ENCODE peak calls at places on chromosomes 3 and 15, in seven cellular contexts. One of them, this sample, is unnamed.

GRCh38 chr3:151863611-151864010 is 9.8 kb upstream of the SUCNR1 start:
- DNase-seq in endodermal cell: no peak
- DNase-seq in OCI-LY7: no peak
- DNase-seq in fibroblast of mammary gland: peak; percentile 32
- DNase-seq in brain microvascular endothelial cell: peak; percentile 51
- DNase-seq in CD8-positive, alpha-beta T cell: no peak
- DNase-seq in Peyer's patch: no peak
- DNase-seq in this sample: no peak

GRCh38 chr3:2765002-2765579 is 345.1 kb downstream of the IL5RA start:
- DNase-seq in endodermal cell: peak; percentile 63
- DNase-seq in OCI-LY7: no peak
- DNase-seq in fibroblast of mammary gland: no peak
- DNase-seq in brain microvascular endothelial cell: no peak
- DNase-seq in CD8-positive, alpha-beta T cell: no peak
- DNase-seq in Peyer's patch: no peak
- DNase-seq in this sample: peak; percentile 8

GRCh38 chr15:40555876-40556275 is 9.0 kb downstream of the CCDC32 start:
- DNase-seq in endodermal cell: no peak
- DNase-seq in OCI-LY7: no peak
- DNase-seq in fibroblast of mammary gland: no peak
- DNase-seq in brain microvascular endothelial cell: no peak
- DNase-seq in CD8-positive, alpha-beta T cell: no peak
- DNase-seq in Peyer's patch: no peak
- DNase-seq in this sample: no peak

GRCh38 chr3:151282921-151283320 is 4.6 kb upstream of the P2RY14 start:
- DNase-seq in endodermal cell: no peak
- DNase-seq in OCI-LY7: peak; percentile 60
- DNase-seq in fibroblast of mammary gland: peak; percentile 74
- DNase-seq in brain microvascular endothelial cell: peak; percentile 51
- DNase-seq in CD8-positive, alpha-beta T cell: no peak
- DNase-seq in Peyer's patch: no peak
- DNase-seq in this sample: peak; percentile 25

GRCh38 chr3:72265250-72265649 is 480.3 kb upstream of the PROK2 start:
- DNase-seq in endodermal cell: no peak
- DNase-seq in OCI-LY7: peak; percentile 41
- DNase-seq in fibroblast of mammary gland: peak; percentile 66
- DNase-seq in brain microvascular endothelial cell: no peak
- DNase-seq in CD8-positive, alpha-beta T cell: no peak
- DNase-seq in Peyer's patch: no peak
- DNase-seq in this sample: no peak

GRCh38 chr3:38599886-38600285 is 49.6 kb downstream of the SCN5A start:
- DNase-seq in endodermal cell: peak; percentile 14
- DNase-seq in OCI-LY7: no peak
- DNase-seq in fibroblast of mammary gland: no peak
- DNase-seq in brain microvascular endothelial cell: no peak
- DNase-seq in CD8-positive, alpha-beta T cell: no peak
- DNase-seq in Peyer's patch: no peak
- DNase-seq in this sample: no peak

GRCh38 chr3:137764001-137764433 is at the start of gene SOX14:
- DNase-seq in endodermal cell: peak; percentile 98
- DNase-seq in OCI-LY7: no peak
- DNase-seq in fibroblast of mammary gland: no peak
- DNase-seq in brain microvascular endothelial cell: no peak
- DNase-seq in CD8-positive, alpha-beta T cell: no peak
- DNase-seq in Peyer's patch: no peak
- DNase-seq in this sample: no peak

GRCh38 chr3:52053307-52054304 is 2.8 kb downstream of the DUSP7 start:
- DNase-seq in endodermal cell: peak; percentile 61
- DNase-seq in OCI-LY7: peak; percentile 44
- DNase-seq in fibroblast of mammary gland: peak; percentile 60
- DNase-seq in brain microvascular endothelial cell: no peak
- DNase-seq in CD8-positive, alpha-beta T cell: peak; percentile 43
- DNase-seq in Peyer's patch: no peak
- DNase-seq in this sample: no peak

GRCh38 chr15:31098953-31099740 is 2.4 kb downstream of the TRPM1 start:
- DNase-seq in endodermal cell: no peak
- DNase-seq in OCI-LY7: no peak
- DNase-seq in fibroblast of mammary gland: no peak
- DNase-seq in brain microvascular endothelial cell: no peak
- DNase-seq in CD8-positive, alpha-beta T cell: no peak
- DNase-seq in Peyer's patch: no peak
- DNase-seq in this sample: no peak

DNA sequence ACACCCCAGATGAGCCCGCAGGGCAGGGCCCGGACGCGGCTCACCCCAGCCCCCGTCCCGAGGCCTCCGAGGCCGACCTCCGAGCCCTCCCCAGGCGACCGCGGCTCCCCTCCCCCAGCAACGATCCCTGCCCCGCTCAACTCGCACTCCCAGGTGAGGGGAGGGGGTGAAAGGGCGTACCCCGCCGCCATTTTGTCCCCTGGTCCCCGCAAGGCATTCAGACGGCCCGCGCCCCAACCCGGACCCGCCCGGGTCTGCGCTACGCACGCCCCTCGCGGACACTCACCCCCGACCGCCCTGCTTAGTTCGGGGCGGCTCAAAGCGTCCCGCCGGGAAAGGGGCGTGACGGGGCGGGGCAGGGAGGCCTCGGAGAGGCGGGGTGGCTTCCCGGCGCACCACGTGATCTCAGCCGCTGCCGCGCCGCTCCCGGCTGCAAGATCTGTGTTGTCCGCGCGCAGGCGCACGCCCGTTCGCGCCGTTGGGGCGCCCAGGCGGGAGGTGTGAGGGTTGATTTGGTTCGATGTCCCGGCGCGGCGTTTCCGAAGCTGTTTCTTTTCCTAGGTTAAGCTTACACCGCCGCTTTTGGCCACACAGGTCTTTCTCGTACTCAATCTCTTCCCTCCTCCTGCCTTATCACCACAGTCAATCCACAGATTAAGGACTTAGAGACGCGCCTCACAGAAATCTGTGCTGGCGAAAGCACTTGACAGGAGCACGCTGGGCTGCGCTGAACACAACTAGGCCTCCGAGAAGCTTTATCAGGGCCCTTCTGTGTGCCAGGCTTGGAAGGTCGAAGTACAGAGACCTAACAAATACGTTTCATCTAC is at the start of gene SCAPER:
- DNase-seq in endodermal cell: peak; percentile 97
- DNase-seq in OCI-LY7: peak; percentile 93
- DNase-seq in fibroblast of mammary gland: peak; percentile 80
- DNase-seq in brain microvascular endothelial cell: peak; percentile 72
- DNase-seq in CD8-positive, alpha-beta T cell: peak; percentile 92
- DNase-seq in Peyer's patch: peak; percentile 93
- DNase-seq in this sample: peak; percentile 79
- TF ChIP-seq CTCF in endodermal cell: no peak
- TF ChIP-seq CTCF in OCI-LY7: peak; percentile 9
- TF ChIP-seq CTCF in fibroblast of mammary gland: no peak
- TF ChIP-seq CTCF in brain microvascular endothelial cell: no peak
- TF ChIP-seq CTCF in CD8-positive, alpha-beta T cell: no peak
- TF ChIP-seq CTCF in Peyer's patch: peak; percentile 16
- TF ChIP-seq CTCF in this sample: no peak

GRCh38 chr15:69805248-69805953 is 292.3 kb downstream of the TLE3 start:
- DNase-seq in endodermal cell: no peak
- DNase-seq in OCI-LY7: no peak
- DNase-seq in fibroblast of mammary gland: no peak
- DNase-seq in brain microvascular endothelial cell: no peak
- DNase-seq in CD8-positive, alpha-beta T cell: no peak
- DNase-seq in Peyer's patch: no peak
- DNase-seq in this sample: no peak

GRCh38 chr15:69806287-69806915 is 291.3 kb downstream of the TLE3 start:
- DNase-seq in endodermal cell: peak; percentile 56
- DNase-seq in OCI-LY7: peak; percentile 69
- DNase-seq in fibroblast of mammary gland: no peak
- DNase-seq in brain microvascular endothelial cell: no peak
- DNase-seq in CD8-positive, alpha-beta T cell: peak; percentile 43
- DNase-seq in Peyer's patch: no peak
- DNase-seq in this sample: no peak

GRCh38 chr15:69802432-69802831 is 295.3 kb downstream of the TLE3 start:
- DNase-seq in endodermal cell: no peak
- DNase-seq in OCI-LY7: no peak
- DNase-seq in fibroblast of mammary gland: no peak
- DNase-seq in brain microvascular endothelial cell: no peak
- DNase-seq in CD8-positive, alpha-beta T cell: no peak
- DNase-seq in Peyer's patch: no peak
- DNase-seq in this sample: no peak

GRCh38 chr15:69807752-69808151 is 290.0 kb downstream of the TLE3 start:
- DNase-seq in endodermal cell: no peak
- DNase-seq in OCI-LY7: no peak
- DNase-seq in fibroblast of mammary gland: peak; percentile 19
- DNase-seq in brain microvascular endothelial cell: peak; percentile 33
- DNase-seq in CD8-positive, alpha-beta T cell: no peak
- DNase-seq in Peyer's patch: no peak
- DNase-seq in this sample: no peak

DNA sequence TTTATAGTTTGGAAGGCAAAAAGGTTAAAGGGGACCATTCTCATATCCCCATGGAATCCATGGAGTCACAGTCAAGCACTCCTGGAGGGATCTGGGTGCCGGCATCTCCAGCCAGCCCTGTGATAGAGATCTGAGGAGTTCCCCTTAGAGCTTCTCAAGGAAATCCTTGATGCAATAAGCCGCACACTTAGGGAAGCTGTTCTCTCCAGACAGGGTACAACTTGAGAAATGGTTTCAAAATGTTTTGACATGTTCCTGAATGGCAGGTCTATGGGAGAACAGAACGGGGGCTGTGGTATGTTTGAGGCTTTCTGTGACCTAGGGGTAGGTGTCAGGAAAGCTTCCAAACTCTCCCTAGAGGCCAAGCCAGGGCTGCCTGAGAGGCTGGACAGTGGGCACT is 292.9 kb downstream of the TLE3 start:
- DNase-seq in endodermal cell: no peak
- DNase-seq in OCI-LY7: no peak
- DNase-seq in fibroblast of mammary gland: no peak
- DNase-seq in brain microvascular endothelial cell: no peak
- DNase-seq in CD8-positive, alpha-beta T cell: no peak
- DNase-seq in Peyer's patch: no peak
- DNase-seq in this sample: no peak
- H3K4me3 ChIP-seq in endodermal cell: no peak overlapping the region
- H3K4me3 ChIP-seq in OCI-LY7: no peak overlapping the region
- H3K4me3 ChIP-seq in fibroblast of mammary gland: no peak overlapping the region
- H3K4me3 ChIP-seq in brain microvascular endothelial cell: no peak overlapping the region
- H3K4me3 ChIP-seq in CD8-positive, alpha-beta T cell: no peak overlapping the region
- H3K4me3 ChIP-seq in Peyer's patch: no peak overlapping the region
- H3K4me3 ChIP-seq in this sample: no peak overlapping the region

DNA sequence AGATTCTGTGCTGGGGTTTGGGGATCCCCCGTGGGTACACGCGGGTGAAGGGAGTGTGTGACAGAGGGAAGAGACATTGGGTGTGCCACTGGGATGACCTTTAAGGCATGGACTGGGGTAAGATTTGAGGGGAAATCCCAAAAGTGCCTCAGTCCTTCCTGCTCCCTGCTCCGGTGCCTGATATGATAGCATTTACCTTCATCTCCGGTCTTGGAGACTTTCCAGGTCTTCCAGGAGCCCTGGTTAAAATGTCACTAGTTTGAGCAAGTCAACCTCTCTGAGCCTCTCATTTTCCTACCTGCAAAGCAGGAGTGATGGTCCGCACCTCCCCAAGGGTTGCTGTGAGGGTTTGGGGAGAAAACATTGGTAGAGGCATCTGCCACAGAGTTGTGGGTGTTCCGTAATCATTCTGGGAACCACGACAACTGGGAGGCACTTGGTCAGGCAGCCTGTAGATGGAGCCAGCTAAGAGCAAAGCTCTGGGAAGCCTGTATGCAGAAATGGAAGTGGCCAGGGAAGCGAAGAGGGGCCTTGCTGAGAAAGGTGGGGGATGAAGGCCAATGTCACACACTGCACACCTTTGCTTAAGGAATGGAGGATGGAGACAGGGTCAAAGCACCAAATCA is 33.9 kb upstream of the KIF23 start:
- DNase-seq in endodermal cell: peak; percentile 80
- DNase-seq in OCI-LY7: no peak
- DNase-seq in fibroblast of mammary gland: no peak
- DNase-seq in brain microvascular endothelial cell: peak; percentile 22
- DNase-seq in CD8-positive, alpha-beta T cell: no peak
- DNase-seq in Peyer's patch: no peak
- DNase-seq in this sample: no peak
- TF ChIP-seq CTCF in endodermal cell: peak; percentile 68
- TF ChIP-seq CTCF in OCI-LY7: peak; percentile 19
- TF ChIP-seq CTCF in fibroblast of mammary gland: peak; percentile 21
- TF ChIP-seq CTCF in brain microvascular endothelial cell: peak; percentile 69
- TF ChIP-seq CTCF in CD8-positive, alpha-beta T cell: no peak
- TF ChIP-seq CTCF in Peyer's patch: no peak
- TF ChIP-seq CTCF in this sample: no peak

GRCh38 chr3:46632792-46633191 is 20.5 kb downstream of the FAM240A start:
- DNase-seq in endodermal cell: no peak
- DNase-seq in OCI-LY7: no peak
- DNase-seq in fibroblast of mammary gland: peak; percentile 58
- DNase-seq in brain microvascular endothelial cell: no peak
- DNase-seq in CD8-positive, alpha-beta T cell: no peak
- DNase-seq in Peyer's patch: no peak
- DNase-seq in this sample: no peak

GRCh38 chr3:46627078-46627477 is 14.8 kb downstream of the FAM240A start:
- DNase-seq in endodermal cell: no peak
- DNase-seq in OCI-LY7: no peak
- DNase-seq in fibroblast of mammary gland: no peak
- DNase-seq in brain microvascular endothelial cell: no peak
- DNase-seq in CD8-positive, alpha-beta T cell: no peak
- DNase-seq in Peyer's patch: no peak
- DNase-seq in this sample: no peak

GRCh38 chr3:46628980-46629379 is 16.7 kb downstream of the FAM240A start:
- DNase-seq in endodermal cell: peak; percentile 63
- DNase-seq in OCI-LY7: no peak
- DNase-seq in fibroblast of mammary gland: peak; percentile 17
- DNase-seq in brain microvascular endothelial cell: no peak
- DNase-seq in CD8-positive, alpha-beta T cell: no peak
- DNase-seq in Peyer's patch: no peak
- DNase-seq in this sample: no peak

GRCh38 chr3:46626039-46626438 is 13.7 kb downstream of the FAM240A start:
- DNase-seq in endodermal cell: no peak
- DNase-seq in OCI-LY7: no peak
- DNase-seq in fibroblast of mammary gland: no peak
- DNase-seq in brain microvascular endothelial cell: no peak
- DNase-seq in CD8-positive, alpha-beta T cell: no peak
- DNase-seq in Peyer's patch: no peak
- DNase-seq in this sample: no peak

DNA sequence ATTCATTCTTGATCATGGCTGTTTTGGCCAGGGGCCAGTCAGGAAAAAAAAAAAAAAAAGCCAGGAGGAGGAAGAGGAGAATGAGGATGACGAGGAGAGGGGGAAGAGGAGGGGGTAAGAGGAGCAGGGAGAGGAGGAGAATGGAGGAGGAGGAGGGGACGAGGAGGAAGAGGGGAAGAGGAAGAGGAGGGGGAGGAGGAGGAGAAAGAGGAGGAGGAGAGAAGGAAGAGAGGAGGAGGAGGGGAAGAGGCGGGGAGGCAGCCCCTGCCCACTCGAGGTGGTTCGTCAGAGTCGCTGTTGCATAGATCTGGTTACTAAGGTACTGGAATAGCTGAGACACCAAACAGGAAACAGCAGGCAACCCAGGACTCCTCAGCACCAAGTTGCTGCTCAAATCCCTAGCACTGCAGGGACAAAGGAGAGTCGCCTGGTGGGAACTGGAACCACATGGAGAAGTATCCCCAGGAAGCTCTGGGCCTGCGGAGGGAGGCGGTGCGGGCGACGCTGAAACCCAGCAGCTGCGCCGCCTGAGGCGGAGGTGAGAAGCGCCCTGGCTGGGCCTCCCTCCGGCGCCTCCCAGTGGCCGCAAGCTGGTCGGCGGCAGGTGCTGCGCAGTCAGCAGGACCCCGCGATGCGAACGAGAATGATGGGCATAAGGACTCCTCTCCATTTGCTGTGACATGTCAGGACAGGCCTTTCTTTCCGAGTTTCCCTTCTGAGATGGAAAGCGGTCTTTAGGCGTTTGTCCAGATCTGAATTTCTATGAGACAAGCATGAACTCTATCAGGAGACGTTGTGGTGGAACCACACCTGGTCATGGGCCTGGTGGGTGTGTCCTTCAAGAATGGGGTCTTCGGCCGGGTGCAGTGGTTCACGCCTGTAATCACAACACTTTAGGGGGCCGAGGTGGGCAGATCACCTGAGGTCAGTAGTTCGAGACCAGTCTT is 17.5 kb downstream of the FAM240A start:
- DNase-seq in endodermal cell: peak; percentile 95
- DNase-seq in OCI-LY7: peak; percentile 65
- DNase-seq in fibroblast of mammary gland: peak; percentile 68
- DNase-seq in brain microvascular endothelial cell: peak; percentile 65
- DNase-seq in CD8-positive, alpha-beta T cell: peak; percentile 77
- DNase-seq in Peyer's patch: peak; percentile 67
- DNase-seq in this sample: peak; percentile 16
- H3K4me3 ChIP-seq in endodermal cell: peak overlapping the region; percentile 62
- H3K4me3 ChIP-seq in OCI-LY7: no peak overlapping the region
- H3K4me3 ChIP-seq in fibroblast of mammary gland: peak overlapping the region; percentile 39
- H3K4me3 ChIP-seq in brain microvascular endothelial cell: peak overlapping the region; percentile 48
- H3K4me3 ChIP-seq in CD8-positive, alpha-beta T cell: peak overlapping the region; percentile 62
- H3K4me3 ChIP-seq in Peyer's patch: no peak overlapping the region
- H3K4me3 ChIP-seq in this sample: no peak overlapping the region

This sample was measured in GM12864.